ENCODE peak calls at places on chromosomes 11 and 22, in seven cellular contexts. Q, K, G, S, V, H and W are unnamed samples.

GRCh38 chr22:46969491-46969890 is 207.0 kb downstream of the TBC1D22A start:
- DNase-seq in Q (no peak), K (no peak), G (no peak), S (no peak), V (no peak), H (no peak), W (no peak)

GRCh38 chr11:36233226-36233625 is 56.0 kb downstream of the COMMD9 start:
- DNase-seq in Q (peak; percentile 90), K (no peak), G (peak; percentile 16), S (no peak), V (no peak), H (no peak), W (no peak)

GRCh38 chr11:6418958-6419611 is at the start of gene APBB1:
- DNase-seq in Q (peak; percentile 47), K (peak; percentile 84), G (peak; percentile 48), S (no peak), V (peak; percentile 65), H (peak; percentile 87), W (peak; percentile 87)

GRCh38 chr22:50620861-50621490 is 7.0 kb downstream of the ARSA start:
- DNase-seq in Q (no peak), K (peak; percentile 62), G (no peak), S (no peak), V (no peak), H (no peak), W (no peak)

GRCh38 chr11:70734911-70735310 is 336.6 kb downstream of the CTTN start:
- DNase-seq in Q (no peak), K (no peak), G (no peak), S (no peak), V (no peak), H (no peak), W (no peak)

GRCh38 chr11:16512163-16512562 is 155.8 kb upstream of the SOX6 start:
- DNase-seq in Q (no peak), K (no peak), G (peak; percentile 65), S (no peak), V (no peak), H (no peak), W (no peak)

GRCh38 chr11:118193910-118194566 is 17.6 kb upstream of the SCN2B start:
- DNase-seq in Q (no peak), K (no peak), G (no peak), S (no peak), V (no peak), H (no peak), W (no peak)

GRCh38 chr22:41524283-41524682 is 20.0 kb downstream of the POLR3H start:
- DNase-seq in Q (peak; percentile 52), K (peak; percentile 74), G (peak; percentile 78), S (no peak), V (peak; percentile 76), H (no peak), W (peak; percentile 83)

GRCh38 chr11:111796696-111797095 is 30.5 kb upstream of the PPP2R1B start:
- DNase-seq in Q (no peak), K (no peak), G (no peak), S (no peak), V (no peak), H (no peak), W (no peak)

GRCh38 chr11:8365542-8365941 is 101.9 kb upstream of the LMO1 start:
- DNase-seq in Q (no peak), K (no peak), G (no peak), S (peak; percentile 79), V (no peak), H (peak; percentile 66), W (no peak)
- TF ChIP-seq CTCF in Q (peak; percentile 23), K (no peak), G (no peak), S (peak; percentile 55), V (no peak), H (peak; percentile 47), W (no peak)

GRCh38 chr11:120611576-120611975 is 100.0 kb downstream of the GRIK4 start:
- DNase-seq in Q (no peak), K (no peak), G (no peak), S (no peak), V (no peak), H (peak; percentile 52), W (no peak)
- H3K27ac ChIP-seq in Q (no peak overlapping the region), K (no peak overlapping the region), G (no peak overlapping the region), S (no peak overlapping the region), V (no peak overlapping the region), H (no peak overlapping the region), W (no peak overlapping the region)

GRCh38 chr11:697811-698311 is 2.2 kb downstream of the TMEM80 start:
- DNase-seq in Q (peak; percentile 48), K (no peak), G (peak; percentile 76), S (no peak), V (no peak), H (no peak), W (no peak)

GRCh38 chr11:699116-699508 is 3.5 kb downstream of the TMEM80 start:
- DNase-seq in Q (no peak), K (no peak), G (no peak), S (no peak), V (no peak), H (no peak), W (no peak)

GRCh38 chr11:697028-697491 is 1.4 kb downstream of the TMEM80 start:
- DNase-seq in Q (peak; percentile 81), K (no peak), G (peak; percentile 90), S (no peak), V (no peak), H (no peak), W (no peak)

GRCh38 chr11:699753-700152 is 4.1 kb downstream of the TMEM80 start:
- DNase-seq in Q (no peak), K (no peak), G (no peak), S (no peak), V (no peak), H (no peak), W (no peak)

DNA sequence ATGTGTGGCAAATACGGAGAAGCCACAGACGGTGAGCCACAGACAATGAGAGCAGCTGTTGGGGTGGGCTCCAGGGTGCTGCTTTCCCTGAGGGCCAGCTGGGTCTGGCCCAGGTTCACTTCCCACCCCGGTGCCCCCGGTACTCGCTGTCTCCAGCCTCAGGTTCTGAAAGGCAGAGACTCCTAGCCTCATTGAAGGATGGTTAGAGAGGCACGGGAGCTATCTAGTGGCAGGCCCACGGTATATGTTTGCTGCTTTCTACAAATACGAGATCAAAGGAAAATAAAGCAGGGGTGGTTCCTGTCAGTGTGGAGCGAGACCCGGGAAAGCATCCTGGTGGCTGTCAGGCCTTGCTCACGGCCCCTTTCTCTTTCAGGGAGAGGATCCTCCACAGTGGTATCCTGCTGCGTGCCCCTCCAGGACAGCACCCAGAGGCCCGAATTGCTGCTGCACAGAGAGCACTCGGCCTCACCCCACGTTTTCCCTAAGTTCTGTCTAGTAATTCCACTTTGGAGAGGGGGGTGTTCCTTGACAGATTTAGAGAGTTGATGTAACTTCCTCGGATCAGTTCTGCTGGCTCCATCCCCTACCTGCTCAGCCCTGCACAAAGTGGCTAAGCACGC is 3.0 kb downstream of the TMEM80 start:
- DNase-seq in Q (no peak), K (peak; percentile 15), G (no peak), S (no peak), V (no peak), H (no peak), W (no peak)
- TF ChIP-seq CTCF in Q (no peak), K (no peak), G (no peak), S (no peak), V (no peak), H (no peak), W (no peak)

GRCh38 chr11:92224394-92225205 is at the start of gene FAT3:
- DNase-seq in Q (peak; percentile 40), K (peak; percentile 60), G (peak; percentile 41), S (peak; percentile 90), V (no peak), H (peak; percentile 81), W (peak; percentile 41)
- H3K27ac ChIP-seq in Q (no peak within 1 kb of the TSS), K (no peak within 1 kb of the TSS), G (no peak within 1 kb of the TSS), S (peak within 1 kb of the TSS; percentile 90), V (no peak within 1 kb of the TSS), H (no peak within 1 kb of the TSS), W (no peak within 1 kb of the TSS)

GRCh38 chr22:43174941-43175531 is 11.9 kb downstream of the TTLL12 start:
- DNase-seq in Q (no peak), K (no peak), G (no peak), S (no peak), V (no peak), H (no peak), W (no peak)
- TF ChIP-seq CTCF in Q (no peak), K (no peak), G (no peak), S (no peak), V (no peak), H (no peak), W (no peak)

DNA sequence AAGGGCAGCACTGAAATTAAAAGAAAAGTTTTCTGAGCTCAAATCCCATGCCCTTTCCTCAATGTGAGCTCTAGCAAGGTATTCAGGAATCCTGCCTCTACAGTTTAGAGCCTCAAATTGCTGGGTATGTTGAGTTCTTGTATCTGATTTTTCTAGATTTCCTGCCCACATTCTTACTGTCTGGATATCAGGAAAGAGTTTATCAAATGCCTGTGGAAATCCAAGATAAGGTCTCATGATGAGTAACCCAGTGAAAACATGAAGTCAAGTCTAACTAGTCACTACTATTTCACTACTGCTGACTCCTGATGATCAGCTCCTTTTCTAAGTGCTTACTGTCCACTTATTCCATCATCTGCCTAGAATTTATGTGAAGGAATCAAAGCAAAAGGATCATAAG is 29.8 kb downstream of the LIMK2 start:
- DNase-seq in Q (peak; percentile 82), K (no peak), G (peak; percentile 90), S (no peak), V (no peak), H (no peak), W (no peak)
- H3K27ac ChIP-seq in Q (peak overlapping the region; percentile 97), K (no peak overlapping the region), G (no peak overlapping the region), S (no peak overlapping the region), V (peak overlapping the region; percentile 6), H (no peak overlapping the region), W (no peak overlapping the region)

DNA sequence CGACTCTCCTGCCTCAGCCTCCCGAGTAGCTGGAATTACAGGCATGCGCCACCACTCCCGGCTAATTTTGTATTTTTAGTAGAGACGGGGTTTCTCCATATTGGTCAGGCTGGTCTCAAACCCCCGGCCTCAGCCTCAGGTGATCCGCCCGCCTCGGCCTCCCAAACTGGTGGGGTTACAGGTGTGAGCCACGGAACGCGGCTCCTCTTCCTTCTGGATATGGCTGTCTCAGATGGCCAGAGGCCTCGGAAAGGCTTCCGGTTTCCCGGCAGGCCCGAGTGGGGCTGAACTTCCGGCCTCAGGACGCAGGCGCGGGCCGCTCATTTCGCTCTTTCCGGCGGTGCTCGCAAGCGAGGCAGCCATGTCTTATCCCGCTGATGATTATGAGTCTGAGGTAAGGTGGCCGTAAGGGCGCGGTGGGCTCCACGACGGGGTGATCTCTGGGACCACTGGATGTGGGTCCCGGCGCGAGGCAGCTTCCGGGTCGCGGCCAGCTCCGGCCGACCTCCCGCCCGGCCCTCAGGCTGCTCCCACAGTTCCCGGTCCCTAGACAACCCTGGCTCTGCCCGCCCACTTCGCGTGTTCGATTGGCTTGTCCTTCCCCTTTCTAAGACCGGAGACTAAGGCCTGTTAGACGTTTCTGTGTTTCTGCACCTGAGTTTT is at the start of gene EIF3L:
- DNase-seq in Q (peak; percentile 81), K (peak; percentile 95), G (peak; percentile 84), S (peak; percentile 96), V (peak; percentile 91), H (peak; percentile 95), W (peak; percentile 87)
- TF ChIP-seq CTCF in Q (no peak), K (no peak), G (no peak), S (no peak), V (no peak), H (no peak), W (no peak)